ENCODE peak calls at places on chromosomes 11 and 22, in eight cellular contexts. B is fibroblast of pulmonary artery; L is lower lobe of right lung; Y is foreskin fibroblast; N is CD4-positive, CD25-positive, alpha-beta regulatory T cell; F is activated CD8-positive, alpha-beta memory T cell treated with anti-CD3 and anti-CD28 coated beads for 4 hours; O is CD8-positive, alpha-beta memory T cell; Z is amniotic stem cell. G is an unnamed sample.

GRCh38 chr11:67117667-67118058 is 1.4 kb upstream of the KDM2A start:
- DNase-seq in B (no peak), L (peak; percentile 67), Y (peak; percentile 20), N (peak; percentile 19), F (no peak), O (no peak), Z (no peak), G (peak; percentile 10)

GRCh38 chr11:2525941-2526807 is 81.4 kb downstream of the KCNQ1 start:
- DNase-seq in B (no peak), L (peak; percentile 35), Y (no peak), N (no peak), F (no peak), O (no peak), Z (no peak), G (no peak)

GRCh38 chr11:108009497-108010360 is 1.0 kb downstream of the CUL5 start:
- DNase-seq in B (peak; percentile 13), L (no peak), Y (peak; percentile 2), N (no peak), F (no peak), O (no peak), Z (no peak), G (peak; percentile 37)

GRCh38 chr11:88827018-88827676 is 238.6 kb downstream of the GRM5 start:
- DNase-seq in B (no peak), L (no peak), Y (no peak), N (no peak), F (no peak), O (no peak), Z (no peak), G (no peak)

GRCh38 chr22:24407278-24407665 is 20.1 kb upstream of the ADORA2A start:
- DNase-seq in B (no peak), L (no peak), Y (no peak), N (no peak), F (no peak), O (no peak), Z (no peak), G (peak; percentile 76)

GRCh38 chr11:115724709-115725108 is 220.5 kb upstream of the CADM1 start:
- DNase-seq in B (no peak), L (no peak), Y (no peak), N (no peak), F (no peak), O (no peak), Z (no peak), G (no peak)

GRCh38 chr11:26365284-26365683 is 33.4 kb downstream of the ANO3 start:
- DNase-seq in B (no peak), L (no peak), Y (no peak), N (no peak), F (no peak), O (no peak), Z (no peak), G (no peak)

GRCh38 chr22:38018938-38019827 is 34.8 kb upstream of the SOX10 start:
- DNase-seq in B (no peak), L (no peak), Y (no peak), N (no peak), F (no peak), O (no peak), Z (no peak), G (no peak)

GRCh38 chr11:24635588-24636290 is 138.9 kb downstream of the LUZP2 start:
- DNase-seq in B (no peak), L (no peak), Y (no peak), N (no peak), F (no peak), O (no peak), Z (peak; percentile 12), G (no peak)

G was measured in endothelial cell of umbilical vein.